ENCODE peak calls at places on chromosomes 3 and 15, in five cellular contexts. O, V, R, D and J are unnamed samples.

GRCh38 chr15:40891810-40892448 is 2.3 kb upstream of the VPS18 start:
- DNase-seq in R (no peak), V (peak), O (peak), D (no peak), J (peak)

GRCh38 chr3:58025824-58026579 is 17.8 kb downstream of the FLNB start:
- DNase-seq in V (peak), D (no peak), O (no peak), R (no peak), J (no peak)

GRCh38 chr15:42456539-42456938 is 34.4 kb downstream of the ZNF106 start:
- DNase-seq in R (no peak), D (no peak), V (no peak), O (no peak), J (no peak)

GRCh38 chr15:40246496-40247275 is 7.8 kb downstream of the PAK6 start:
- DNase-seq in O (no peak), V (no peak), D (no peak), R (no peak), J (no peak)

GRCh38 chr15:75776075-75776443 is 63.4 kb upstream of the CSPG4 start:
- DNase-seq in V (peak), O (no peak), R (no peak), D (peak), J (peak)

GRCh38 chr3:185317674-185318073 is 45.3 kb upstream of the MAP3K13 start:
- DNase-seq in R (no peak), V (peak), D (no peak), O (no peak), J (peak)

GRCh38 chr3:37730825-37731224 is 130.9 kb upstream of the CTDSPL start:
- DNase-seq in D (no peak), O (no peak), V (no peak), R (no peak), J (no peak)

GRCh38 chr15:38412466-38412865 is 41.5 kb upstream of the FAM98B start:
- DNase-seq in R (no peak), V (no peak), D (no peak), O (no peak), J (no peak)

GRCh38 chr3:115398481-115398880 is 224.8 kb upstream of the GAP43 start:
- DNase-seq in D (no peak), V (no peak), O (no peak), R (no peak), J (no peak)

GRCh38 chr3:48656061-48656840 is 6.4 kb downstream of the CELSR3 start:
- DNase-seq in O (peak), V (peak), R (peak), D (peak), J (no peak)

GRCh38 chr3:133089906-133090305 is 51.7 kb downstream of the TMEM108 start:
- DNase-seq in R (no peak), O (no peak), V (no peak), D (no peak), J (no peak)

GRCh38 chr3:153835540-153835939 is 285.6 kb upstream of the ARHGEF26 start:
- DNase-seq in O (no peak), D (no peak), V (no peak), R (no peak), J (no peak)

GRCh38 chr3:124351430-124352142 is 359.7 kb upstream of the ROPN1 start:
- DNase-seq in R (no peak), V (peak), O (peak), D (peak), J (peak)

GRCh38 chr3:16824085-16824696 is 60.6 kb upstream of the PLCL2 start:
- DNase-seq in D (no peak), O (peak), R (no peak), V (no peak), J (no peak)

GRCh38 chr3:192857148-192857735 is 60.4 kb downstream of the MB21D2 start:
- DNase-seq in R (no peak), D (no peak), O (no peak), V (no peak), J (no peak)

GRCh38 chr3:156107504-156107903 is 12.9 kb upstream of the KCNAB1 start:
- DNase-seq in V (no peak), R (no peak), D (no peak), O (no peak), J (no peak)

GRCh38 chr15:64635486-64635815 is 139.9 kb downstream of the RBPMS2 start:
- DNase-seq in R (no peak), O (no peak), D (peak), V (peak), J (no peak)

GRCh38 chr3:40255532-40255931 is 54.0 kb upstream of the EIF1B start:
- DNase-seq in O (no peak), R (no peak), D (no peak), V (no peak), J (no peak)

GRCh38 chr15:33358303-33358702 is 47.5 kb downstream of the RYR3 start:
- DNase-seq in O (no peak), V (peak), D (no peak), R (no peak), J (peak)

GRCh38 chr3:61919371-61919770 is 358.0 kb downstream of the PTPRG start:
- DNase-seq in R (no peak), D (no peak), O (no peak), V (no peak), J (no peak)

GRCh38 chr3:187522293-187522692 is 147.9 kb downstream of the SST start:
- DNase-seq in O (peak), R (no peak), D (no peak), V (no peak), J (no peak)

GRCh38 chr3:74789111-74789510 is 174.7 kb upstream of the CNTN3 start:
- DNase-seq in R (no peak), D (peak), V (no peak), O (no peak), J (no peak)

GRCh38 chr3:57826952-57827723 is 71.0 kb downstream of the SLMAP start:
- DNase-seq in D (no peak), O (no peak), V (no peak), R (no peak), J (no peak)

GRCh38 chr3:64717872-64718613 is 30.2 kb upstream of the ADAMTS9 start:
- DNase-seq in V (no peak), D (no peak), R (no peak), O (no peak), J (no peak)

GRCh38 chr3:46667061-46667621 is 26.3 kb downstream of the ALS2CL start:
- DNase-seq in O (no peak), R (no peak), D (no peak), V (no peak), J (no peak)

GRCh38 chr15:51724673-51725072 is 12.8 kb downstream of the LYSMD2 start:
- DNase-seq in O (no peak), V (no peak), D (no peak), R (no peak), J (no peak)

GRCh38 chr15:62469874-62470688 is 305.0 kb upstream of the C2CD4B start:
- DNase-seq in O (no peak), V (peak), R (no peak), D (peak), J (peak)

GRCh38 chr3:66957357-66957756 is 40.8 kb upstream of the KBTBD8 start:
- DNase-seq in V (no peak), O (no peak), D (no peak), R (no peak), J (no peak)

GRCh38 chr3:124275421-124275820 is 283.5 kb upstream of the ROPN1 start:
- DNase-seq in R (no peak), D (no peak), V (no peak), O (no peak), J (no peak)

GRCh38 chr3:23809294-23809693 is 3.5 kb downstream of the UBE2E1 start:
- DNase-seq in R (no peak), O (no peak), D (no peak), V (no peak), J (no peak)